ENCODE peak calls at places on chromosomes 1 and 21, in seven cellular contexts. One of them, this sample, is unnamed.

GRCh38 chr1:85374160-85374559 is 90.8 kb downstream of the DDAH1 start:
- ATAC-seq in stimulated activated naive CD8-positive, alpha-beta T cell treated with anti-CD3 and anti-CD28 coated beads, Interleukin-15, Interleukin-2, amounts not matched to agents 100 U/mL and 50 U/mL, for 24 hours: no peak
- ATAC-seq in left ventricle myocardium superior: peak
- ATAC-seq in foreskin keratinocyte: peak
- ATAC-seq in psoas muscle: peak
- ATAC-seq in activated CD8-positive, alpha-beta T cell treated with anti-CD3 and anti-CD28 coated beads, Interleukin-2, amount 10 ng/mL, durations not matched to agents 7 days and 5 days: no peak
- ATAC-seq in natural killer cell: no peak
- ATAC-seq in this sample: no peak

GRCh38 chr1:77044133-77044849 is 174.9 kb downstream of the PIGK start:
- ATAC-seq in stimulated activated naive CD8-positive, alpha-beta T cell treated with anti-CD3 and anti-CD28 coated beads, Interleukin-15, Interleukin-2, amounts not matched to agents 100 U/mL and 50 U/mL, for 24 hours: peak
- ATAC-seq in left ventricle myocardium superior: no peak
- ATAC-seq in foreskin keratinocyte: peak
- ATAC-seq in psoas muscle: no peak
- ATAC-seq in activated CD8-positive, alpha-beta T cell treated with anti-CD3 and anti-CD28 coated beads, Interleukin-2, amount 10 ng/mL, durations not matched to agents 7 days and 5 days: no peak
- ATAC-seq in natural killer cell: no peak
- ATAC-seq in this sample: peak

GRCh38 chr1:213374369-213374768 is 323.3 kb downstream of the RPS6KC1 start:
- ATAC-seq in stimulated activated naive CD8-positive, alpha-beta T cell treated with anti-CD3 and anti-CD28 coated beads, Interleukin-15, Interleukin-2, amounts not matched to agents 100 U/mL and 50 U/mL, for 24 hours: peak
- ATAC-seq in left ventricle myocardium superior: peak
- ATAC-seq in foreskin keratinocyte: peak
- ATAC-seq in psoas muscle: peak
- ATAC-seq in activated CD8-positive, alpha-beta T cell treated with anti-CD3 and anti-CD28 coated beads, Interleukin-2, amount 10 ng/mL, durations not matched to agents 7 days and 5 days: no peak
- ATAC-seq in natural killer cell: peak
- ATAC-seq in this sample: no peak

GRCh38 chr21:42009018-42009830 is 936 bp downstream of the ZBTB21 start:
- ATAC-seq in stimulated activated naive CD8-positive, alpha-beta T cell treated with anti-CD3 and anti-CD28 coated beads, Interleukin-15, Interleukin-2, amounts not matched to agents 100 U/mL and 50 U/mL, for 24 hours: peak
- ATAC-seq in left ventricle myocardium superior: peak
- ATAC-seq in foreskin keratinocyte: peak
- ATAC-seq in psoas muscle: peak
- ATAC-seq in activated CD8-positive, alpha-beta T cell treated with anti-CD3 and anti-CD28 coated beads, Interleukin-2, amount 10 ng/mL, durations not matched to agents 7 days and 5 days: peak
- ATAC-seq in natural killer cell: peak
- ATAC-seq in this sample: peak

GRCh38 chr1:191320062-191320461 is 838.2 kb upstream of the RGS18 start:
- ATAC-seq in stimulated activated naive CD8-positive, alpha-beta T cell treated with anti-CD3 and anti-CD28 coated beads, Interleukin-15, Interleukin-2, amounts not matched to agents 100 U/mL and 50 U/mL, for 24 hours: no peak
- ATAC-seq in left ventricle myocardium superior: no peak
- ATAC-seq in foreskin keratinocyte: no peak
- ATAC-seq in psoas muscle: no peak
- ATAC-seq in activated CD8-positive, alpha-beta T cell treated with anti-CD3 and anti-CD28 coated beads, Interleukin-2, amount 10 ng/mL, durations not matched to agents 7 days and 5 days: no peak
- ATAC-seq in natural killer cell: no peak
- ATAC-seq in this sample: no peak

GRCh38 chr1:16434501-16434900 is 2.7 kb downstream of the SPATA21 start:
- ATAC-seq in stimulated activated naive CD8-positive, alpha-beta T cell treated with anti-CD3 and anti-CD28 coated beads, Interleukin-15, Interleukin-2, amounts not matched to agents 100 U/mL and 50 U/mL, for 24 hours: peak
- ATAC-seq in left ventricle myocardium superior: no peak
- ATAC-seq in foreskin keratinocyte: no peak
- ATAC-seq in psoas muscle: no peak
- ATAC-seq in activated CD8-positive, alpha-beta T cell treated with anti-CD3 and anti-CD28 coated beads, Interleukin-2, amount 10 ng/mL, durations not matched to agents 7 days and 5 days: no peak
- ATAC-seq in natural killer cell: no peak
- ATAC-seq in this sample: peak

GRCh38 chr21:30426732-30427131 is 1.0 kb upstream of the KRTAP13-3 start:
- ATAC-seq in stimulated activated naive CD8-positive, alpha-beta T cell treated with anti-CD3 and anti-CD28 coated beads, Interleukin-15, Interleukin-2, amounts not matched to agents 100 U/mL and 50 U/mL, for 24 hours: no peak
- ATAC-seq in left ventricle myocardium superior: no peak
- ATAC-seq in foreskin keratinocyte: no peak
- ATAC-seq in psoas muscle: no peak
- ATAC-seq in activated CD8-positive, alpha-beta T cell treated with anti-CD3 and anti-CD28 coated beads, Interleukin-2, amount 10 ng/mL, durations not matched to agents 7 days and 5 days: no peak
- ATAC-seq in natural killer cell: no peak
- ATAC-seq in this sample: no peak

GRCh38 chr1:177592624-177593023 is 377.2 kb downstream of the SEC16B start:
- ATAC-seq in stimulated activated naive CD8-positive, alpha-beta T cell treated with anti-CD3 and anti-CD28 coated beads, Interleukin-15, Interleukin-2, amounts not matched to agents 100 U/mL and 50 U/mL, for 24 hours: no peak
- ATAC-seq in left ventricle myocardium superior: no peak
- ATAC-seq in foreskin keratinocyte: no peak
- ATAC-seq in psoas muscle: no peak
- ATAC-seq in activated CD8-positive, alpha-beta T cell treated with anti-CD3 and anti-CD28 coated beads, Interleukin-2, amount 10 ng/mL, durations not matched to agents 7 days and 5 days: no peak
- ATAC-seq in natural killer cell: no peak
- ATAC-seq in this sample: no peak

GRCh38 chr1:1360511-1361169 is 2.3 kb upstream of the MXRA8 start:
- ATAC-seq in stimulated activated naive CD8-positive, alpha-beta T cell treated with anti-CD3 and anti-CD28 coated beads, Interleukin-15, Interleukin-2, amounts not matched to agents 100 U/mL and 50 U/mL, for 24 hours: no peak
- ATAC-seq in left ventricle myocardium superior: peak
- ATAC-seq in foreskin keratinocyte: peak
- ATAC-seq in psoas muscle: peak
- ATAC-seq in activated CD8-positive, alpha-beta T cell treated with anti-CD3 and anti-CD28 coated beads, Interleukin-2, amount 10 ng/mL, durations not matched to agents 7 days and 5 days: no peak
- ATAC-seq in natural killer cell: no peak
- ATAC-seq in this sample: no peak

GRCh38 chr21:29125979-29126378 is 4.5 kb upstream of the MAP3K7CL start:
- ATAC-seq in stimulated activated naive CD8-positive, alpha-beta T cell treated with anti-CD3 and anti-CD28 coated beads, Interleukin-15, Interleukin-2, amounts not matched to agents 100 U/mL and 50 U/mL, for 24 hours: no peak
- ATAC-seq in left ventricle myocardium superior: no peak
- ATAC-seq in foreskin keratinocyte: no peak
- ATAC-seq in psoas muscle: no peak
- ATAC-seq in activated CD8-positive, alpha-beta T cell treated with anti-CD3 and anti-CD28 coated beads, Interleukin-2, amount 10 ng/mL, durations not matched to agents 7 days and 5 days: no peak
- ATAC-seq in natural killer cell: no peak
- ATAC-seq in this sample: no peak

GRCh38 chr1:178155478-178156255 is 61.8 kb downstream of the RASAL2 start:
- ATAC-seq in stimulated activated naive CD8-positive, alpha-beta T cell treated with anti-CD3 and anti-CD28 coated beads, Interleukin-15, Interleukin-2, amounts not matched to agents 100 U/mL and 50 U/mL, for 24 hours: no peak
- ATAC-seq in left ventricle myocardium superior: no peak
- ATAC-seq in foreskin keratinocyte: peak
- ATAC-seq in psoas muscle: no peak
- ATAC-seq in activated CD8-positive, alpha-beta T cell treated with anti-CD3 and anti-CD28 coated beads, Interleukin-2, amount 10 ng/mL, durations not matched to agents 7 days and 5 days: no peak
- ATAC-seq in natural killer cell: no peak
- ATAC-seq in this sample: no peak

GRCh38 chr1:183810172-183810571 is 5.3 kb downstream of the RGL1 start:
- ATAC-seq in stimulated activated naive CD8-positive, alpha-beta T cell treated with anti-CD3 and anti-CD28 coated beads, Interleukin-15, Interleukin-2, amounts not matched to agents 100 U/mL and 50 U/mL, for 24 hours: no peak
- ATAC-seq in left ventricle myocardium superior: no peak
- ATAC-seq in foreskin keratinocyte: no peak
- ATAC-seq in psoas muscle: no peak
- ATAC-seq in activated CD8-positive, alpha-beta T cell treated with anti-CD3 and anti-CD28 coated beads, Interleukin-2, amount 10 ng/mL, durations not matched to agents 7 days and 5 days: no peak
- ATAC-seq in natural killer cell: no peak
- ATAC-seq in this sample: no peak